ENCODE peak calls at places on chromosomes 7 and 10, in five cellular contexts. W is left ventricle myocardium inferior, H is MM.1S, T is esophagus squamous epithelium, B is astrocyte of the spinal cord. C is an unnamed sample.

GRCh38 chr10:92923416-92923815 is 75.1 kb downstream of the EXOC6 start:
- DNase-seq in W (no peak), T (no peak), B (no peak), H (no peak), C (no peak)

GRCh38 chr10:13560597-13560996 is 26.2 kb upstream of the PRPF18 start:
- DNase-seq in T (no peak), B (peak), H (no peak), W (no peak), C (no peak)

GRCh38 chr10:45000138-45000763 is 472 bp upstream of the ZNF22 start:
- DNase-seq in T (no peak), W (peak), H (no peak), B (peak), C (no peak)

GRCh38 chr7:50994753-50995319 is 212.1 kb upstream of the GRB10 start:
- DNase-seq in B (no peak), W (no peak), H (no peak), T (no peak), C (no peak)

GRCh38 chr10:61847640-61848039 is 53.9 kb upstream of the ARID5B start:
- DNase-seq in T (no peak), H (no peak), B (peak), W (no peak), C (no peak)

GRCh38 chr10:16231734-16232133 is 205.1 kb upstream of the PTER start:
- DNase-seq in T (no peak), W (no peak), B (no peak), H (no peak), C (no peak)

GRCh38 chr7:93957767-93958166 is 36.2 kb downstream of the GNG11 start:
- DNase-seq in W (no peak), H (peak), T (no peak), B (no peak), C (no peak)

GRCh38 chr7:79507161-79507560 is 53.7 kb upstream of the MAGI2 start:
- DNase-seq in B (no peak), H (no peak), W (no peak), T (no peak), C (no peak)

GRCh38 chr7:100894860-100895700 is 608 bp downstream of the ACHE start:
- DNase-seq in H (no peak), B (no peak), T (no peak), W (peak), C (no peak)

GRCh38 chr10:30231071-30231652 is 117.9 kb downstream of the MTPAP start:
- DNase-seq in B (no peak), T (no peak), W (no peak), H (no peak), C (peak)

GRCh38 chr7:2968176-2968575 is 75.5 kb downstream of the CARD11 start:
- DNase-seq in W (no peak), H (no peak), B (no peak), T (no peak), C (no peak)

GRCh38 chr7:150849204-150849775 is 3.0 kb upstream of the AOC1 start:
- DNase-seq in W (no peak), T (no peak), B (no peak), H (no peak), C (no peak)

GRCh38 chr7:152137476-152138025 is 112.1 kb downstream of the GALNT11 start:
- DNase-seq in W (no peak), B (peak), H (no peak), T (no peak), C (no peak)

GRCh38 chr7:74637745-74638144 is 19.8 kb upstream of the GTF2I start:
- DNase-seq in T (no peak), W (no peak), H (no peak), B (no peak), C (no peak)

GRCh38 chr7:134535272-134535918 is 8.0 kb downstream of the AKR1B10 start:
- DNase-seq in H (no peak), W (no peak), B (no peak), T (no peak), C (no peak)

GRCh38 chr10:133357293-133358151 is at the start of gene FUOM:
- DNase-seq in H (no peak), B (peak), W (peak), T (no peak), C (no peak)

GRCh38 chr10:124998624-124999291 is 56.8 kb downstream of the ZRANB1 start:
- DNase-seq in H (no peak), T (no peak), W (peak), B (no peak), C (no peak)

GRCh38 chr10:13270877-13271551 is 28.9 kb downstream of the PHYH start:
- DNase-seq in B (peak), H (no peak), T (no peak), W (no peak), C (no peak)

GRCh38 chr7:22858640-22859561 is 36.3 kb upstream of the TOMM7 start:
- DNase-seq in W (no peak), B (peak), T (no peak), H (no peak), C (peak)

GRCh38 chr7:12800501-12800900 is 113.1 kb downstream of the ARL4A start:
- DNase-seq in W (no peak), T (no peak), B (no peak), H (no peak), C (no peak)

GRCh38 chr10:24983946-24984345 is 31.5 kb upstream of the PRTFDC1 start:
- DNase-seq in T (no peak), W (no peak), B (no peak), H (no peak), C (no peak)

GRCh38 chr7:132739271-132739955 is 163.1 kb upstream of the PLXNA4 start:
- DNase-seq in B (peak), W (no peak), H (no peak), T (no peak), C (peak)

GRCh38 chr7:7911339-7911738 is 57.3 kb upstream of the GLCCI1 start:
- DNase-seq in H (no peak), B (peak), W (no peak), T (no peak), C (peak)

GRCh38 chr10:77223532-77224460 is 413.8 kb downstream of the KCNMA1 start:
- DNase-seq in B (no peak), H (no peak), T (no peak), W (no peak), C (no peak)

GRCh38 chr7:148912151-148912550 is 28.1 kb upstream of the EZH2 start:
- DNase-seq in T (no peak), B (no peak), W (no peak), H (no peak), C (no peak)
- H3K4me3 ChIP-seq in T (no peak), B (no peak), W (no peak), H (no peak), C (no peak)

GRCh38 chr7:155792315-155792960 is 19.8 kb downstream of the SHH start:
- DNase-seq in B (no peak), T (no peak), W (no peak), H (no peak), C (no peak)

GRCh38 chr7:155790666-155791065 is 21.6 kb downstream of the SHH start:
- DNase-seq in H (no peak), W (no peak), B (no peak), T (no peak), C (no peak)

GRCh38 chr7:155792999-155793560 is 19.2 kb downstream of the SHH start:
- DNase-seq in W (no peak), T (no peak), B (no peak), H (no peak), C (no peak)

GRCh38 chr7:155791836-155792235 is 20.4 kb downstream of the SHH start:
- DNase-seq in B (no peak), W (no peak), H (no peak), T (no peak), C (no peak)

DNA sequence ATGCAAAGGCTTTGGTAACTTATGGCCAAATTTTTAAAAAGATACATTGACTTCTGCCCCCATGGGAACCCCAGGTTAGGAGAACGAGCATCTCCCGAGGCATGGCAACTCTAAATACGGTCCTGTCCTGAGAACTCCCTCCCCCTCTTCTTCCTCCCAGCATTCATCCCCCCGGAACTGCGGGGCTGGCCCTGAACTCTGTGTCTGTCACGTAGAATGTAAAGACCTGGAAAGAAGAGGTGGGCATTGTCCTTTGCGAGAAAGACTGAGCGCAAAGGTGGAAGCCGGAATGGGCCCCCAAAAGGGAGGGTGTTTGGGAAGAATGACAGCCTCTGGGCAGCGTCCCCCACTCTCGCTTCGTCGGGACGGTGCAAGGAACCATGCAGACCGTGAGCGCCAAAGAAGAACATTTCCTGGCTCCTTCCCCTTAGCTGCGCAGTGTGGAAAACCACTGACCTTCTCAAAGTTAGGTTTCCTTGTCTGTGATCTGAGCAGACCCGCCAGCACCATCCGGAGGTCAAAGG is 21.0 kb downstream of the SHH start:
- DNase-seq in T (no peak), H (no peak), W (no peak), B (no peak), C (no peak)
- TF ChIP-seq CTCF in T (no peak), H (no peak), W (no peak), B (no peak), C (no peak)

GRCh38 chr10:34789993-34790506 is 25.0 kb downstream of the PARD3 start:
- DNase-seq in H (no peak), T (no peak), W (no peak), B (no peak), C (no peak)
- H3K4me3 ChIP-seq in H (no peak), T (no peak), W (no peak), B (no peak), C (no peak)

GRCh38 chr7:99806839-99807478 is 20.9 kb upstream of the CYP3A43 start:
- DNase-seq in W (no peak), H (no peak), T (no peak), B (no peak), C (no peak)

GRCh38 chr7:99805641-99806040 is 21.7 kb upstream of the CYP3A4 start:
- DNase-seq in T (no peak), W (no peak), B (no peak), H (no peak), C (no peak)

DNA sequence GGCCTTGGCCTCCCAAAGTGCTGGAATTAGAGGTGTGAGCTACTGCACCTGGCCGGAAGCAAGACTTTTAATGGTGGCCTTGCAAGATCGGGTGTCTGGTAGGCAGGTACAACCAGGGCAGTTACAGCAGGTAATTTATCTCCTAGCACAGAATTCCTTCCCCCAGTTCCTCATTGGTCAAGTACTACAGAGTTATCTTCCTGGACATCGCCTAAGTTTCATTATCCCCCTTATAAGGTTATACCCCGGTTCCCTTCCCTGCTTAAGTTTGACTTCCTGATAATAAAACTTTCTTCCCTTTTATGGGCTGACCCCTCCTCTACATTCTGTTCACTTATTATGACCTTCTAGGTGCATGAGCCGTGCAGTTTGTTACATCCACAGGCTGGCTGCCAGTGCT is 19.0 kb upstream of the CYP3A43 start:
- DNase-seq in W (no peak), H (no peak), T (no peak), B (no peak), C (no peak)
- TF ChIP-seq CTCF in W (no peak), H (no peak), T (no peak), B (no peak), C (no peak)

DNA sequence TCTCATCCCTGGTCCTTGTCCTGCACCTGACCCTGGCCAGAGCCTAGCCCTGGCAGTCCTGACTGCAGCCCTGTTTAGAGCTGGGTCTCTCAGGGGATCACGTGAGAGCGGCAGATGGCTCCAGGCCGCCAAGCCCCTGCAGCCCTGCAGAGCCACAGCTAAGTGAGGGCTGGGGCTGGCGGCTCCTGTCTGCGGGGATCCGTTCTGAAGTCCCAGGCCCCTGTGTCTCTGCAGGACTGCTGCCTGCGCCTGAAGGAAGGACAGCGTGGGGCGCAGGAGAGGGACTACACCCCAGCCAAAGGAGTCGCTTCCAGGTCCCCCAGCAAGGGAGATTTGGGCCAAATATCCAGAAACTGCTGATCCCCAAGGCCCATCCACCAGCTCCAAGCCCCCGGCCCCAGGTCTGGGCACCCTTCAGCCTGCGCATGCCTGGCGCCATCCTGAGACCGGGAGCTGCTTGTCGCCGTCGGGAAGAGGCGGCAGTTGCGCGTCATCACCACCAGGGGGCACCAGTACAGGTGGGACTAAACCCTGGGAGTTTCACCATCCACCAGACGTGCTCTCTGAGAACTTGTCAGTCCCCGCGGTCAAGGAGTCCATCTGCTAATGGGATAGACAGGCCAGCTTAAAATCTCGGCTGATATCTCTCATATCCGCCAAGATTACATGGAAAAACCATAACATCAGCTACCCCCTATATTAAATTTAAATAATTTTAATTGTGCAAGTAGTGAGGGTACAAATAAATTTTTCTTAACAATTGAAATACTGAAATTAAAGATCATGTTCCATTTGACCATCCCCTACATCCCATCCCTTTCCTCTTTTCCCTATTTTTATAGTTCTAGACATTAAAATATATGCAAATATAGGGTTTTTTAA is 25.1 kb upstream of the GHRHR start:
- DNase-seq in W (peak), H (peak), B (peak), T (no peak), C (peak)
- H3K4me3 ChIP-seq in W (peak), H (no peak), B (no peak), T (no peak), C (no peak)

C was measured in bronchial epithelial cell.